ENCODE peak calls at places on chromosomes 16 and 17, in seven cellular contexts. U is HFFc6; V is CD8-positive, alpha-beta T cell; N is Peyer's patch; X is bronchial epithelial cell; A is GM12865; F is Caco-2. D is an unnamed sample.

GRCh38 chr16:78324649-78325274 is 225.3 kb downstream of the WWOX start:
- DNase-seq in U (no peak), V (no peak), N (no peak), X (no peak), A (no peak), F (no peak), D (no peak)

GRCh38 chr16:60763869-60764268 is 1272.4 kb downstream of the CDH8 start:
- DNase-seq in U (no peak), V (no peak), N (no peak), X (no peak), A (no peak), F (no peak), D (no peak)

GRCh38 chr16:50259334-50260205 is 6.8 kb upstream of the ADCY7 start:
- DNase-seq in U (no peak), V (no peak), N (peak; percentile 15), X (no peak), A (no peak), F (no peak), D (no peak)

GRCh38 chr16:64751906-64752305 is 370.0 kb downstream of the CDH11 start:
- DNase-seq in U (peak; percentile 81), V (no peak), N (no peak), X (no peak), A (no peak), F (no peak), D (no peak)

GRCh38 chr17:73062726-73063125 is 29.8 kb downstream of the SLC39A11 start:
- DNase-seq in U (no peak), V (no peak), N (no peak), X (no peak), A (no peak), F (no peak), D (no peak)

GRCh38 chr17:74921769-74922168 is 1.3 kb downstream of the USH1G start:
- DNase-seq in U (no peak), V (no peak), N (no peak), X (no peak), A (no peak), F (no peak), D (no peak)

GRCh38 chr16:27177031-27177774 is 26.1 kb upstream of the KDM8 start:
- DNase-seq in U (peak; percentile 82), V (no peak), N (no peak), X (peak; percentile 88), A (no peak), F (no peak), D (no peak)

GRCh38 chr17:64001763-64002529 is 3.8 kb downstream of the PRR29 start:
- DNase-seq in U (no peak), V (no peak), N (no peak), X (peak; percentile 44), A (no peak), F (no peak), D (peak; percentile 79)

GRCh38 chr16:84448444-84448843 is 56.0 kb downstream of the MEAK7 start:
- DNase-seq in U (no peak), V (no peak), N (no peak), X (no peak), A (no peak), F (no peak), D (no peak)

GRCh38 chr16:69833791-69834282 is 71.7 kb downstream of the WWP2 start:
- DNase-seq in U (no peak), V (no peak), N (no peak), X (no peak), A (no peak), F (peak; percentile 34), D (peak; percentile 43)

GRCh38 chr17:39205112-39205526 is 5.0 kb downstream of the RPL19 start:
- DNase-seq in U (no peak), V (no peak), N (no peak), X (no peak), A (peak; percentile 35), F (no peak), D (no peak)

GRCh38 chr16:68722119-68723024 is 14.7 kb upstream of the CDH1 start:
- DNase-seq in U (no peak), V (no peak), N (no peak), X (no peak), A (no peak), F (no peak), D (no peak)

GRCh38 chr17:68101992-68102758 is 66.6 kb downstream of the KPNA2 start:
- DNase-seq in U (no peak), V (peak; percentile 62), N (peak; percentile 36), X (no peak), A (peak; percentile 9), F (peak; percentile 32), D (peak; percentile 42)

GRCh38 chr16:10688726-10689125 is 6.0 kb downstream of the TEKT5 start:
- DNase-seq in U (no peak), V (no peak), N (no peak), X (no peak), A (no peak), F (no peak), D (no peak)

GRCh38 chr17:8430966-8431365 is 4.7 kb upstream of the NDEL1 start:
- DNase-seq in U (no peak), V (no peak), N (no peak), X (no peak), A (no peak), F (no peak), D (peak; percentile 44)

GRCh38 chr16:74700206-74701040 is at the start of gene MLKL:
- DNase-seq in U (peak; percentile 38), V (peak; percentile 75), N (peak; percentile 68), X (peak; percentile 58), A (peak; percentile 73), F (peak; percentile 76), D (peak; percentile 72)
- TF ChIP-seq CTCF in U (peak; percentile 48), V (no peak), N (peak; percentile 23), X (no peak), A (no peak), F (peak; percentile 40), D (no peak)

GRCh38 chr17:50066995-50067394 is 11.1 kb downstream of the ITGA3 start:
- DNase-seq in U (no peak), V (no peak), N (no peak), X (no peak), A (no peak), F (no peak), D (no peak)
- TF ChIP-seq CTCF in U (no peak), V (no peak), N (no peak), X (no peak), A (no peak), F (no peak), D (no peak)

GRCh38 chr17:41618341-41619161 is 5.8 kb downstream of the KRT17 start:
- DNase-seq in U (no peak), V (no peak), N (no peak), X (peak; percentile 90), A (no peak), F (no peak), D (no peak)
- TF ChIP-seq CTCF in U (no peak), V (no peak), N (no peak), X (no peak), A (no peak), F (no peak), D (no peak)

GRCh38 chr16:1330260-1330914 is 3.1 kb upstream of the BAIAP3 start:
- DNase-seq in U (no peak), V (no peak), N (no peak), X (no peak), A (peak; percentile 55), F (no peak), D (no peak)
- TF ChIP-seq CTCF in U (peak; percentile 79), V (no peak), N (peak; percentile 42), X (peak; percentile 40), A (peak; percentile 62), F (peak; percentile 57), D (no peak)

GRCh38 chr17:66898536-66898935 is 63.6 kb downstream of the CACNG5 start:
- DNase-seq in U (no peak), V (no peak), N (no peak), X (no peak), A (no peak), F (no peak), D (no peak)
- TF ChIP-seq CTCF in U (no peak), V (no peak), N (no peak), X (no peak), A (no peak), F (no peak), D (no peak)

GRCh38 chr17:29802256-29802655 is 127.8 kb downstream of the SSH2 start:
- DNase-seq in U (no peak), V (no peak), N (no peak), X (no peak), A (no peak), F (no peak), D (no peak)

GRCh38 chr17:29807520-29808361 is 122.3 kb downstream of the SSH2 start:
- DNase-seq in U (peak; percentile 81), V (peak; percentile 74), N (peak; percentile 71), X (peak; percentile 43), A (peak; percentile 76), F (peak; percentile 80), D (peak; percentile 67)
- TF ChIP-seq CTCF in U (peak; percentile 92), V (peak; percentile 94), N (peak; percentile 86), X (peak; percentile 70), A (peak; percentile 75), F (peak; percentile 85), D (peak; percentile 85)

DNA sequence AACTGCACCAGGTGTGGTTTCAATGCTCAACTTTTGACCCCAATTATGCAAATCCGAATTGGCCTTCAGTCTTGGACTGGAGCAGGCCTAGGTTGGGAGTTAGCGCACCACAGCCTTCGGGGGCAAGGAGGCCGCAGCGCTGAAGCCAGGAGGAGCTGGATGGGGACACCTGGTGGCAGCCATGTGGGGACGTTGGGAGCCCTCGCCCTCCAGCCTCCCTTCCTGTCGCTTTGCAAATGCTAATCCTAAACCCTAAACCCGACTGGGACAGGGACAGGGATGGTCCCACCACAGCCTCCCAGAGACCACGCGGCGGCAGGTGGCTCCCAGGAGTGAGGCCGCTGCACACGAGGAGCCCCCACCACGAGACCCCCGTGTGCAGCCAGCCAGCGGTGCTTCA is 58.7 kb downstream of the KLHDC4 start:
- DNase-seq in U (no peak), V (no peak), N (no peak), X (no peak), A (no peak), F (peak; percentile 27), D (no peak)
- TF ChIP-seq CTCF in U (peak; percentile 24), V (no peak), N (no peak), X (no peak), A (no peak), F (no peak), D (no peak)

GRCh38 chr16:19114359-19115147 is 789 bp downstream of the ITPRIPL2 start:
- DNase-seq in U (peak; percentile 57), V (no peak), N (peak; percentile 42), X (peak; percentile 15), A (peak; percentile 77), F (peak; percentile 48), D (peak; percentile 59)
- TF ChIP-seq CTCF in U (no peak), V (no peak), N (peak; percentile 11), X (peak; percentile 17), A (no peak), F (no peak), D (no peak)

GRCh38 chr16:13463619-13464018 is 456.3 kb upstream of the ERCC4 start:
- DNase-seq in U (no peak), V (no peak), N (no peak), X (no peak), A (no peak), F (no peak), D (no peak)
- TF ChIP-seq CTCF in U (no peak), V (no peak), N (no peak), X (no peak), A (no peak), F (no peak), D (no peak)

GRCh38 chr17:76432712-76433336 is 20.1 kb downstream of the UBE2O start:
- DNase-seq in U (peak; percentile 38), V (no peak), N (no peak), X (peak; percentile 40), A (peak; percentile 53), F (peak; percentile 18), D (no peak)
- TF ChIP-seq CTCF in U (peak; percentile 76), V (peak; percentile 53), N (peak; percentile 34), X (peak; percentile 51), A (peak; percentile 56), F (peak; percentile 41), D (no peak)

D was measured in lung.